ENCODE peak calls at places on chromosomes 7 and 10, in seven cellular contexts. One of them, this sample, is unnamed.
A peak's percentile ranks its signal among the peaks of the same experiment; 100 is the strongest.

GRCh38 chr10:61337741-61338140 is 115.4 kb downstream of the TMEM26 start:
- DNase-seq in RWPE1: no peak
- DNase-seq in neural progenitor cell: no peak
- DNase-seq in mesothelial cell of epicardium: no peak
- DNase-seq in GM13977: no peak
- DNase-seq in fibroblast of the aortic adventitia: no peak
- DNase-seq in mammary epithelial cell: no peak
- DNase-seq in this sample: no peak

GRCh38 chr10:133225707-133226191 is 4.3 kb upstream of the UTF1 start:
- DNase-seq in neural progenitor cell: no peak
- DNase-seq in RWPE1: no peak
- DNase-seq in mammary epithelial cell: no peak
- DNase-seq in mesothelial cell of epicardium: no peak
- DNase-seq in fibroblast of the aortic adventitia: no peak
- DNase-seq in GM13977: no peak
- DNase-seq in this sample: no peak

GRCh38 chr10:97463363-97464132 is 17.6 kb downstream of the ZDHHC16 start:
- DNase-seq in fibroblast of the aortic adventitia: peak; percentile 72
- DNase-seq in GM13977: peak; percentile 48
- DNase-seq in RWPE1: peak; percentile 77
- DNase-seq in mammary epithelial cell: peak; percentile 65
- DNase-seq in mesothelial cell of epicardium: peak; percentile 42
- DNase-seq in neural progenitor cell: peak; percentile 68
- DNase-seq in this sample: no peak

GRCh38 chr10:48209246-48209645 is 65.2 kb downstream of the FRMPD2 start:
- DNase-seq in neural progenitor cell: no peak
- DNase-seq in RWPE1: no peak
- DNase-seq in GM13977: no peak
- DNase-seq in mammary epithelial cell: no peak
- DNase-seq in fibroblast of the aortic adventitia: no peak
- DNase-seq in mesothelial cell of epicardium: no peak
- DNase-seq in this sample: no peak

GRCh38 chr10:78981970-78982281 is 86.8 kb upstream of the ZMIZ1 start:
- DNase-seq in neural progenitor cell: no peak
- DNase-seq in mesothelial cell of epicardium: no peak
- DNase-seq in fibroblast of the aortic adventitia: no peak
- DNase-seq in RWPE1: no peak
- DNase-seq in mammary epithelial cell: no peak
- DNase-seq in GM13977: no peak
- DNase-seq in this sample: no peak

GRCh38 chr7:64951250-64951848 is 39.5 kb downstream of the ZNF117 start:
- DNase-seq in fibroblast of the aortic adventitia: peak; percentile 63
- DNase-seq in RWPE1: peak; percentile 51
- DNase-seq in neural progenitor cell: peak; percentile 49
- DNase-seq in mesothelial cell of epicardium: no peak
- DNase-seq in mammary epithelial cell: peak; percentile 34
- DNase-seq in GM13977: peak; percentile 69
- DNase-seq in this sample: no peak

GRCh38 chr10:99461230-99461629 is 30.8 kb upstream of the GOT1 start:
- DNase-seq in neural progenitor cell: no peak
- DNase-seq in mesothelial cell of epicardium: no peak
- DNase-seq in GM13977: no peak
- DNase-seq in fibroblast of the aortic adventitia: peak; percentile 12
- DNase-seq in RWPE1: peak; percentile 53
- DNase-seq in mammary epithelial cell: peak; percentile 80
- DNase-seq in this sample: no peak

GRCh38 chr7:128697301-128697905 is 25.3 kb downstream of the GARIN1A start:
- DNase-seq in mesothelial cell of epicardium: peak; percentile 60
- DNase-seq in mammary epithelial cell: peak; percentile 62
- DNase-seq in fibroblast of the aortic adventitia: peak; percentile 60
- DNase-seq in GM13977: peak; percentile 70
- DNase-seq in RWPE1: peak; percentile 44
- DNase-seq in neural progenitor cell: peak; percentile 88
- DNase-seq in this sample: peak; percentile 43

GRCh38 chr7:132410385-132410784 is 165.9 kb downstream of the PLXNA4 start:
- DNase-seq in fibroblast of the aortic adventitia: no peak
- DNase-seq in neural progenitor cell: no peak
- DNase-seq in mammary epithelial cell: no peak
- DNase-seq in RWPE1: no peak
- DNase-seq in GM13977: no peak
- DNase-seq in mesothelial cell of epicardium: no peak
- DNase-seq in this sample: no peak

GRCh38 chr10:113957013-113957412 is 86.7 kb upstream of the ADRB1 start:
- DNase-seq in mammary epithelial cell: peak; percentile 37
- DNase-seq in GM13977: no peak
- DNase-seq in RWPE1: peak; percentile 26
- DNase-seq in fibroblast of the aortic adventitia: peak; percentile 81
- DNase-seq in mesothelial cell of epicardium: no peak
- DNase-seq in neural progenitor cell: no peak
- DNase-seq in this sample: no peak

GRCh38 chr10:14751576-14752330 is 22.9 kb downstream of the FAM107B start:
- DNase-seq in mesothelial cell of epicardium: no peak
- DNase-seq in mammary epithelial cell: no peak
- DNase-seq in fibroblast of the aortic adventitia: peak; percentile 26
- DNase-seq in RWPE1: no peak
- DNase-seq in GM13977: no peak
- DNase-seq in neural progenitor cell: no peak
- DNase-seq in this sample: peak; percentile 67

GRCh38 chr10:3008518-3009195 is 58.7 kb upstream of the PFKP start:
- DNase-seq in RWPE1: no peak
- DNase-seq in mammary epithelial cell: no peak
- DNase-seq in fibroblast of the aortic adventitia: peak; percentile 11
- DNase-seq in mesothelial cell of epicardium: no peak
- DNase-seq in neural progenitor cell: no peak
- DNase-seq in GM13977: no peak
- DNase-seq in this sample: no peak

GRCh38 chr10:112509558-112510299 is 62.7 kb downstream of the VTI1A start:
- DNase-seq in mesothelial cell of epicardium: no peak
- DNase-seq in RWPE1: no peak
- DNase-seq in neural progenitor cell: no peak
- DNase-seq in GM13977: no peak
- DNase-seq in mammary epithelial cell: no peak
- DNase-seq in fibroblast of the aortic adventitia: no peak
- DNase-seq in this sample: no peak

GRCh38 chr10:109995178-109995577 is 12.6 kb upstream of the ADD3 start:
- DNase-seq in fibroblast of the aortic adventitia: no peak
- DNase-seq in mammary epithelial cell: no peak
- DNase-seq in RWPE1: no peak
- DNase-seq in GM13977: no peak
- DNase-seq in neural progenitor cell: no peak
- DNase-seq in mesothelial cell of epicardium: no peak
- DNase-seq in this sample: no peak

GRCh38 chr10:129525408-129525807 is 58.4 kb downstream of the MGMT start:
- DNase-seq in GM13977: no peak
- DNase-seq in mesothelial cell of epicardium: no peak
- DNase-seq in RWPE1: peak; percentile 84
- DNase-seq in fibroblast of the aortic adventitia: peak; percentile 85
- DNase-seq in neural progenitor cell: no peak
- DNase-seq in mammary epithelial cell: peak; percentile 15
- DNase-seq in this sample: no peak

GRCh38 chr7:56250135-56250534 is 133.9 kb upstream of the NUPR2 start:
- DNase-seq in GM13977: no peak
- DNase-seq in RWPE1: no peak
- DNase-seq in neural progenitor cell: no peak
- DNase-seq in fibroblast of the aortic adventitia: no peak
- DNase-seq in mammary epithelial cell: no peak
- DNase-seq in mesothelial cell of epicardium: no peak
- DNase-seq in this sample: no peak

GRCh38 chr7:71443197-71443542 is 311.2 kb downstream of the GALNT17 start:
- DNase-seq in mesothelial cell of epicardium: no peak
- DNase-seq in RWPE1: no peak
- DNase-seq in neural progenitor cell: no peak
- DNase-seq in fibroblast of the aortic adventitia: no peak
- DNase-seq in GM13977: no peak
- DNase-seq in mammary epithelial cell: no peak
- DNase-seq in this sample: no peak

GRCh38 chr10:35691522-35692236 is 49.6 kb upstream of the FZD8 start:
- DNase-seq in mammary epithelial cell: no peak
- DNase-seq in mesothelial cell of epicardium: no peak
- DNase-seq in fibroblast of the aortic adventitia: no peak
- DNase-seq in RWPE1: no peak
- DNase-seq in neural progenitor cell: peak; percentile 56
- DNase-seq in GM13977: no peak
- DNase-seq in this sample: no peak

GRCh38 chr10:69438531-69439349 is 12.5 kb upstream of the TSPAN15 start:
- DNase-seq in GM13977: no peak
- DNase-seq in mammary epithelial cell: peak; percentile 74
- DNase-seq in fibroblast of the aortic adventitia: peak; percentile 46
- DNase-seq in neural progenitor cell: no peak
- DNase-seq in mesothelial cell of epicardium: no peak
- DNase-seq in RWPE1: peak; percentile 83
- DNase-seq in this sample: no peak

GRCh38 chr7:111392976-111393762 is 169.1 kb downstream of the IMMP2L start:
- DNase-seq in neural progenitor cell: peak; percentile 52
- DNase-seq in fibroblast of the aortic adventitia: peak; percentile 88
- DNase-seq in RWPE1: no peak
- DNase-seq in GM13977: no peak
- DNase-seq in mesothelial cell of epicardium: no peak
- DNase-seq in mammary epithelial cell: peak; percentile 26
- DNase-seq in this sample: no peak

GRCh38 chr10:111344804-111345203 is 268.0 kb downstream of the ADRA2A start:
- DNase-seq in RWPE1: no peak
- DNase-seq in fibroblast of the aortic adventitia: no peak
- DNase-seq in neural progenitor cell: no peak
- DNase-seq in mammary epithelial cell: no peak
- DNase-seq in mesothelial cell of epicardium: no peak
- DNase-seq in GM13977: no peak
- DNase-seq in this sample: no peak
- TF ChIP-seq CTCF in RWPE1: peak; percentile 7
- TF ChIP-seq CTCF in fibroblast of the aortic adventitia: no peak
- TF ChIP-seq CTCF in neural progenitor cell: peak; percentile 53
- TF ChIP-seq CTCF in mammary epithelial cell: no peak
- TF ChIP-seq CTCF in mesothelial cell of epicardium: no peak
- TF ChIP-seq CTCF in GM13977: peak; percentile 36
- TF ChIP-seq CTCF in this sample: no peak

GRCh38 chr10:92822964-92823363 is 25.4 kb upstream of the EXOC6 start:
- DNase-seq in mammary epithelial cell: no peak
- DNase-seq in mesothelial cell of epicardium: no peak
- DNase-seq in RWPE1: no peak
- DNase-seq in neural progenitor cell: no peak
- DNase-seq in GM13977: peak; percentile 23
- DNase-seq in fibroblast of the aortic adventitia: peak; percentile 35
- DNase-seq in this sample: no peak
- TF ChIP-seq CTCF in mammary epithelial cell: no peak
- TF ChIP-seq CTCF in mesothelial cell of epicardium: no peak
- TF ChIP-seq CTCF in RWPE1: no peak
- TF ChIP-seq CTCF in neural progenitor cell: peak; percentile 6
- TF ChIP-seq CTCF in GM13977: no peak
- TF ChIP-seq CTCF in fibroblast of the aortic adventitia: no peak
- TF ChIP-seq CTCF in this sample: no peak

DNA sequence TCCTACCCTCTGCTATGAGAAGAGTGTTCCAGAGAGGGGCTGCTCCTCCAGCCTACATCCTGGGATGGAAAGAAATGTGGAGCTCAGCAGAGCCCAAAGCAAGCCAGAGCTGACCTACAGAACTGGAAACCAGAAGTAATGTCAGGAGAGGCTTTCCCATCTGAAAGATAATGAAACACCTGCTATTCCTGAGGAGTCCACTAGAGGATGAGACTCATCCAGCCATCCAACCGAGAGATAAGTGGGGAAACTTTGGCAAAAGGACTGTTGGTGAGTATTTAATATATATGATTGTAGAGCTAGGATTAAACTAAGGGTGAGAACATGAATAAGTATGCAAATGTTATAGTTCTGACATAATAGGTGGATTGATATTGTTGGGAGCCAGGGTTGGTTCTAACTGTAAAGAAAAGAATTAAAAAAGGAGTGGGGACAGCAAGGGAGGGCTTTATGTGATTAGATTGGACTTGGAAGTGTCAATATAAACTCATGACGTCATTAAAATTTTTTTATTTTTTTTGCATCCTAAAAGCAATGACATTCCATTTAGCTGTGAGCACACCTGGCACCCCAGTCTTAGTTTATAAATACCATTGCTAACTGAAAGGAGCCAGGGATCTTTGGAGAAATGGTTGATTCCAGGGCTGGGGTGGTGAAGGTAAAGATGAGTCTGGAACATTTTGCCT is 312.8 kb upstream of the NFE2L3 start:
- DNase-seq in neural progenitor cell: no peak
- DNase-seq in RWPE1: peak; percentile 10
- DNase-seq in GM13977: no peak
- DNase-seq in mesothelial cell of epicardium: no peak
- DNase-seq in mammary epithelial cell: no peak
- DNase-seq in fibroblast of the aortic adventitia: no peak
- DNase-seq in this sample: no peak
- TF ChIP-seq CTCF in neural progenitor cell: peak; percentile 47
- TF ChIP-seq CTCF in RWPE1: peak; percentile 26
- TF ChIP-seq CTCF in GM13977: no peak
- TF ChIP-seq CTCF in mesothelial cell of epicardium: peak; percentile 29
- TF ChIP-seq CTCF in mammary epithelial cell: peak; percentile 45
- TF ChIP-seq CTCF in fibroblast of the aortic adventitia: peak; percentile 61
- TF ChIP-seq CTCF in this sample: no peak

GRCh38 chr7:108201766-108202165 is 71.6 kb upstream of the LAMB4 start:
- DNase-seq in mesothelial cell of epicardium: no peak
- DNase-seq in fibroblast of the aortic adventitia: no peak
- DNase-seq in RWPE1: no peak
- DNase-seq in GM13977: no peak
- DNase-seq in mammary epithelial cell: no peak
- DNase-seq in neural progenitor cell: no peak
- DNase-seq in this sample: no peak

GRCh38 chr7:108200326-108200725 is 70.2 kb upstream of the LAMB4 start:
- DNase-seq in RWPE1: no peak
- DNase-seq in mammary epithelial cell: peak; percentile 79
- DNase-seq in neural progenitor cell: no peak
- DNase-seq in fibroblast of the aortic adventitia: no peak
- DNase-seq in mesothelial cell of epicardium: no peak
- DNase-seq in GM13977: no peak
- DNase-seq in this sample: no peak

GRCh38 chr7:108202743-108203142 is 72.6 kb upstream of the LAMB4 start:
- DNase-seq in neural progenitor cell: no peak
- DNase-seq in mammary epithelial cell: no peak
- DNase-seq in fibroblast of the aortic adventitia: no peak
- DNase-seq in mesothelial cell of epicardium: no peak
- DNase-seq in RWPE1: no peak
- DNase-seq in GM13977: no peak
- DNase-seq in this sample: no peak

GRCh38 chr7:108204281-108204796 is 74.2 kb upstream of the LAMB4 start:
- DNase-seq in RWPE1: no peak
- DNase-seq in fibroblast of the aortic adventitia: no peak
- DNase-seq in neural progenitor cell: no peak
- DNase-seq in mesothelial cell of epicardium: no peak
- DNase-seq in GM13977: no peak
- DNase-seq in mammary epithelial cell: no peak
- DNase-seq in this sample: no peak

DNA sequence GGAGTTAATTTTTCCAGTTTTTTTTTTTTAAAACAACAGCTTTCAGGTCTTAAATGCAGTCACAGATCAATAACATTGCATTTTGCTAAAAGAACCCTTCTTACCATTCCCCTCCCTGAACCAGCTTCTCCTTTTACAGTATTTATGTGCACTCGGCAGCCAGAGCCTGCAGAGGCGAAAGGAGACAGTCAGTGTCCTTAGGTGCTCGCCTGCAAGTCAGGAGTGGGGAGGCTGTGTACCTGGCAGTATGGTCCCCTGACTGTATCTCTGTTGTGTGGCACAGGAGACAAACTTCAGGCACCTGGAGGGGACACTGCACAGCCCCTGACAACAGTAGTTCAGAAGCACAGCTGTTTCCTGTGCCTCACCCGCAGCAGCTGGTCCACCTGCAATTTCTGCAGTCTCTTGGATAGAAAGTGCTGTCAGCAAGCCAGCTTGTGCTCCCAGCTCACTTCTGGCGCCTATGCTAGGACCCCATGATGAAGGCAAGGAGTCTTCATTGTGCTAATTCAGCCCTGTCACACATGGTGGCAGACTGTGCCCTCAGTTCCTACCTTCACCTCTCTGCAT is 73.4 kb upstream of the LAMB4 start:
- DNase-seq in mesothelial cell of epicardium: no peak
- DNase-seq in neural progenitor cell: no peak
- DNase-seq in fibroblast of the aortic adventitia: no peak
- DNase-seq in GM13977: no peak
- DNase-seq in mammary epithelial cell: no peak
- DNase-seq in RWPE1: no peak
- DNase-seq in this sample: no peak
- TF ChIP-seq CTCF in mesothelial cell of epicardium: no peak
- TF ChIP-seq CTCF in neural progenitor cell: no peak
- TF ChIP-seq CTCF in fibroblast of the aortic adventitia: no peak
- TF ChIP-seq CTCF in GM13977: no peak
- TF ChIP-seq CTCF in mammary epithelial cell: no peak
- TF ChIP-seq CTCF in RWPE1: no peak
- TF ChIP-seq CTCF in this sample: no peak